ENCODE peak calls at places on chromosome 1, in five cellular contexts. Y is NCI-H1105, L is hypothalamus, U is A172, W is EL. K is an unnamed sample.

GRCh38 chr1:112971006-112971405 is 15.0 kb upstream of the SLC16A1 start:
- DNase-seq in Y (no peak), L (no peak), U (no peak), W (peak), K (no peak)

GRCh38 chr1:210360852-210361477 is 32.3 kb downstream of the HHAT start:
- DNase-seq in Y (no peak), L (no peak), U (peak), W (peak), K (no peak)

GRCh38 chr1:157195521-157196244 is 57.5 kb upstream of the ETV3 start:
- DNase-seq in Y (no peak), L (no peak), U (no peak), W (no peak), K (no peak)

GRCh38 chr1:175493999-175494336 is 249.4 kb downstream of the TNR start:
- DNase-seq in Y (no peak), L (no peak), U (no peak), W (no peak), K (peak)

GRCh38 chr1:181142096-181143043 is 53.9 kb downstream of the IER5 start:
- DNase-seq in Y (peak), L (peak), U (peak), W (peak), K (peak)

GRCh38 chr1:30777060-30777905 is 19.7 kb upstream of the LAPTM5 start:
- DNase-seq in Y (no peak), L (no peak), U (no peak), W (no peak), K (no peak)

GRCh38 chr1:168893359-168893791 is 164.4 kb upstream of the DPT start:
- DNase-seq in Y (no peak), L (no peak), U (no peak), W (no peak), K (peak)

GRCh38 chr1:6918286-6918907 is 133.1 kb downstream of the CAMTA1 start:
- DNase-seq in Y (no peak), L (peak), U (no peak), W (no peak), K (no peak)

GRCh38 chr1:41102208-41102607 is 80.7 kb upstream of the SLFNL1 start:
- DNase-seq in Y (peak), L (no peak), U (peak), W (peak), K (peak)